ENCODE peak calls at places on chromosome 6, in eight cellular contexts. C is HT1080; T is activated CD4-positive, CD25-positive, alpha-beta regulatory T cell treated with anti-CD3 and anti-CD28 coated beads, Interleukin-2, amount 50 U/mL, for 16 hours; Z is brain microvascular endothelial cell; E is NCI-H69; A is heart right ventricle; D is activated T-helper 9 cell treated with anti-CD3 and anti-CD28 coated beads, Interleukin-2, amount 50 U/mL, for 16 hours; Q is kidney epithelial cell. K is an unnamed sample.

GRCh38 chr6:116465246-116465645 is 4.1 kb downstream of the CALHM6 start:
- DNase-seq in C (no peak), T (no peak), Z (no peak), E (no peak), A (no peak), D (no peak), Q (no peak), K (no peak)

GRCh38 chr6:34951741-34952140 is 62.7 kb downstream of the ANKS1A start:
- DNase-seq in C (no peak), T (no peak), Z (no peak), E (peak), A (no peak), D (no peak), Q (no peak), K (no peak)

GRCh38 chr6:70864404-70864803 is 92.5 kb downstream of the B3GAT2 start:
- DNase-seq in C (no peak), T (no peak), Z (no peak), E (peak), A (no peak), D (no peak), Q (no peak), K (no peak)

GRCh38 chr6:138485005-138485545 is 14.2 kb downstream of the NHSL1 start:
- DNase-seq in C (no peak), T (no peak), Z (no peak), E (peak), A (no peak), D (no peak), Q (no peak), K (no peak)

GRCh38 chr6:55276745-55277627 is 50.3 kb upstream of the GFRAL start:
- DNase-seq in C (peak), T (no peak), Z (peak), E (peak), A (peak), D (no peak), Q (peak), K (no peak)

GRCh38 chr6:37783025-37783825 is 36.3 kb upstream of the ZFAND3 start:
- DNase-seq in C (no peak), T (no peak), Z (no peak), E (peak), A (no peak), D (no peak), Q (no peak), K (no peak)

GRCh38 chr6:84027340-84028183 is 6.0 kb upstream of the MRAP2 start:
- DNase-seq in C (peak), T (no peak), Z (peak), E (peak), A (no peak), D (no peak), Q (peak), K (peak)

GRCh38 chr6:113560908-113561307 is 296.2 kb upstream of the MARCKS start:
- DNase-seq in C (peak), T (no peak), Z (peak), E (no peak), A (no peak), D (no peak), Q (no peak), K (no peak)

GRCh38 chr6:129748212-129748900 is 38.4 kb upstream of the ARHGAP18 start:
- DNase-seq in C (peak), T (peak), Z (peak), E (peak), A (no peak), D (peak), Q (peak), K (peak)

GRCh38 chr6:125477141-125477540 is 175.4 kb upstream of the HDDC2 start:
- DNase-seq in C (no peak), T (no peak), Z (peak), E (no peak), A (no peak), D (no peak), Q (no peak), K (no peak)

GRCh38 chr6:139982652-139983051 is 608.2 kb upstream of the CITED2 start:
- DNase-seq in C (no peak), T (no peak), Z (peak), E (peak), A (no peak), D (no peak), Q (no peak), K (no peak)

GRCh38 chr6:55293116-55293515 is 34.2 kb upstream of the GFRAL start:
- DNase-seq in C (no peak), T (no peak), Z (peak), E (peak), A (no peak), D (no peak), Q (no peak), K (no peak)

GRCh38 chr6:30793521-30794194 is 49.3 kb upstream of the IER3 start:
- DNase-seq in C (peak), T (no peak), Z (peak), E (no peak), A (no peak), D (no peak), Q (no peak), K (no peak)

GRCh38 chr6:82144852-82145332 is 102.7 kb downstream of the IBTK start:
- DNase-seq in C (peak), T (no peak), Z (peak), E (peak), A (peak), D (no peak), Q (peak), K (no peak)

GRCh38 chr6:154295733-154296132 is 60.9 kb downstream of the IPCEF1 start:
- DNase-seq in C (no peak), T (no peak), Z (no peak), E (no peak), A (no peak), D (no peak), Q (no peak), K (no peak)

GRCh38 chr6:33692760-33693158 is 18.7 kb downstream of the UQCC2 start:
- DNase-seq in C (peak), T (no peak), Z (peak), E (no peak), A (peak), D (peak), Q (no peak), K (no peak)

GRCh38 chr6:160069050-160069454 is 52.6 kb upstream of the SLC22A1 start:
- DNase-seq in C (no peak), T (no peak), Z (no peak), E (no peak), A (no peak), D (no peak), Q (no peak), K (no peak)

GRCh38 chr6:166683477-166683876 is 56.4 kb upstream of the RPS6KA2 start:
- DNase-seq in C (peak), T (no peak), Z (no peak), E (no peak), A (no peak), D (no peak), Q (no peak), K (no peak)

GRCh38 chr6:31587791-31588777 is 2.0 kb downstream of the LST1 start:
- DNase-seq in C (no peak), T (no peak), Z (no peak), E (no peak), A (no peak), D (no peak), Q (no peak), K (no peak)

GRCh38 chr6:169883316-169883715 is 131.9 kb downstream of the ERMARD start:
- DNase-seq in C (no peak), T (no peak), Z (no peak), E (no peak), A (no peak), D (no peak), Q (no peak), K (no peak)

K was measured in lower leg skin.